ENCODE peak calls at places on chromosomes 1 and 21, in four cellular contexts. W is Right ventricle myocardium superior, E is left cardiac atrium, A is heart left ventricle. D is an unnamed sample.

GRCh38 chr1:43994794-43995790 is 3.7 kb downstream of the CCDC24 start:
- ATAC-seq in W (no peak), E (no peak), A (no peak), D (no peak)

GRCh38 chr1:81899214-81899613 is 98.5 kb downstream of the ADGRL2 start:
- ATAC-seq in W (no peak), E (no peak), A (no peak), D (no peak)

GRCh38 chr1:217617120-217617519 is 13.8 kb downstream of the GPATCH2 start:
- ATAC-seq in W (no peak), E (no peak), A (no peak), D (no peak)

GRCh38 chr1:154467768-154468102 is 34.3 kb upstream of the TDRD10 start:
- ATAC-seq in W (no peak), E (no peak), A (no peak), D (peak; percentile 58)

GRCh38 chr1:64842244-64842643 is 97.4 kb downstream of the RAVER2 start:
- ATAC-seq in W (no peak), E (no peak), A (no peak), D (no peak)

GRCh38 chr1:219461891-219462528 is 150.9 kb downstream of the ZC3H11B start:
- ATAC-seq in W (peak; percentile 34), E (peak; percentile 48), A (no peak), D (no peak)

GRCh38 chr21:31908106-31909031 is 35.5 kb downstream of the HUNK start:
- ATAC-seq in W (no peak), E (peak; percentile 53), A (no peak), D (no peak)

GRCh38 chr21:45488839-45489479 is 53.3 kb downstream of the SLC19A1 start:
- ATAC-seq in W (no peak), E (no peak), A (no peak), D (no peak)

GRCh38 chr1:89257036-89257435 is 15.6 kb downstream of the GBP5 start:
- ATAC-seq in W (no peak), E (no peak), A (no peak), D (peak; percentile 23)

GRCh38 chr1:211378844-211379243 is 52.2 kb downstream of the TRAF5 start:
- ATAC-seq in W (no peak), E (peak; percentile 5), A (no peak), D (peak; percentile 67)

GRCh38 chr1:97307151-97307550 is 585.6 kb downstream of the PTBP2 start:
- ATAC-seq in W (no peak), E (no peak), A (no peak), D (no peak)

GRCh38 chr1:27122652-27123051 is 32.3 kb downstream of the SLC9A1 start:
- ATAC-seq in W (peak; percentile 48), E (peak; percentile 74), A (peak; percentile 84), D (no peak)

GRCh38 chr1:219215477-219215876 is 41.8 kb downstream of the LYPLAL1 start:
- ATAC-seq in W (no peak), E (no peak), A (no peak), D (peak; percentile 45)

GRCh38 chr1:3011631-3012510 is 9.4 kb upstream of the ACTRT2 start:
- ATAC-seq in W (no peak), E (no peak), A (no peak), D (no peak)

GRCh38 chr1:113692824-113693431 is 66.4 kb downstream of the PHTF1 start:
- ATAC-seq in W (no peak), E (no peak), A (no peak), D (no peak)

GRCh38 chr1:108117908-108118902 is 81.9 kb downstream of the SLC25A24 start:
- ATAC-seq in W (peak; percentile 38), E (peak; percentile 69), A (peak; percentile 61), D (no peak)

GRCh38 chr1:186303911-186304310 is 71.1 kb downstream of the TPR start:
- ATAC-seq in W (no peak), E (no peak), A (no peak), D (no peak)

GRCh38 chr1:218811497-218811896 is 362.2 kb upstream of the LYPLAL1 start:
- ATAC-seq in W (peak; percentile 71), E (peak; percentile 87), A (peak; percentile 81), D (no peak)

GRCh38 chr1:206856674-206857464 is 8.6 kb upstream of the IL20 start:
- ATAC-seq in W (no peak), E (no peak), A (no peak), D (peak; percentile 92)

GRCh38 chr1:51310871-51311613 is 19.3 kb downstream of the TTC39A start:
- ATAC-seq in W (no peak), E (no peak), A (no peak), D (no peak)

GRCh38 chr1:47002211-47002610 is 21.3 kb upstream of the CYP4X1 start:
- ATAC-seq in W (no peak), E (no peak), A (no peak), D (no peak)

GRCh38 chr1:119012383-119012782 is 24.2 kb upstream of the TBX15 start:
- ATAC-seq in W (no peak), E (no peak), A (no peak), D (no peak)

GRCh38 chr1:16138772-16139221 is 17.1 kb downstream of the EPHA2 start:
- ATAC-seq in W (no peak), E (peak; percentile 3), A (peak; percentile 2), D (no peak)

GRCh38 chr1:115829947-115830346 is 11.0 kb downstream of the NHLH2 start:
- ATAC-seq in W (no peak), E (no peak), A (no peak), D (no peak)

GRCh38 chr1:121458291-121459048 is 273.7 kb downstream of the SRGAP2C start:
- ATAC-seq in W (peak; percentile 45), E (no peak), A (no peak), D (peak; percentile 98)

GRCh38 chr1:19644422-19644760 is 280 bp downstream of the NBL1 start:
- ATAC-seq in W (peak; percentile 2), E (no peak), A (no peak), D (peak; percentile 34)

GRCh38 chr1:100580446-100580845 is 42.5 kb downstream of the GPR88 start:
- ATAC-seq in W (no peak), E (no peak), A (no peak), D (no peak)